ENCODE peak calls at places on chromosome 16, in four cellular contexts. X is HT-29; F is ELR; J is stimulated activated CD4-positive, alpha-beta T cell treated with anti-CD3 and anti-CD28 coated beads, Interleukin-1b, Interleukin-23, amount 100 ng/mL, for 1 hour. E is an unnamed sample.

GRCh38 chr16:30793508-30794069 is 6.6 kb upstream of the ZNF629 start:
- DNase-seq in F (no peak), J (no peak), X (no peak), E (no peak)

GRCh38 chr16:56189990-56190902 is 1.0 kb upstream of the GNAO1 start:
- DNase-seq in J (no peak), X (no peak), F (no peak), E (no peak)

GRCh38 chr16:22813946-22814325 is at the start of gene HS3ST2:
- DNase-seq in X (no peak), J (no peak), F (no peak), E (peak; percentile 9)

GRCh38 chr16:21184834-21185233 is 26.4 kb downstream of the LDAF1 start:
- DNase-seq in X (no peak), J (no peak), F (peak; percentile 27), E (no peak)

GRCh38 chr16:89119661-89120141 is 26.0 kb downstream of the ACSF3 start:
- DNase-seq in J (no peak), X (no peak), F (no peak), E (no peak)

GRCh38 chr16:88508868-88509748 is 56.0 kb downstream of the ZFPM1 start:
- DNase-seq in X (peak; percentile 24), F (no peak), J (no peak), E (peak; percentile 49)

GRCh38 chr16:75506567-75506966 is 11.3 kb upstream of the CHST6 start:
- DNase-seq in F (peak; percentile 90), X (no peak), J (no peak), E (no peak)

GRCh38 chr16:53912155-53912554 is 208.2 kb downstream of the FTO start:
- DNase-seq in X (no peak), J (no peak), F (no peak), E (no peak)

GRCh38 chr16:58829096-58829495 is 95.0 kb upstream of the GOT2 start:
- DNase-seq in F (no peak), X (no peak), J (no peak), E (no peak)

GRCh38 chr16:23943604-23944003 is 107.8 kb downstream of the PRKCB start:
- DNase-seq in X (no peak), J (no peak), F (no peak), E (no peak)

GRCh38 chr16:72995151-72995881 is 52.6 kb downstream of the ZFHX3 start:
- DNase-seq in F (peak; percentile 24), X (peak; percentile 26), J (no peak), E (no peak)

GRCh38 chr16:15055141-15056053 is 477 bp downstream of the NTAN1 start:
- DNase-seq in J (no peak), X (no peak), F (peak; percentile 63), E (peak; percentile 61)

GRCh38 chr16:10518479-10519041 is 61.8 kb downstream of the EMP2 start:
- DNase-seq in X (no peak), J (no peak), F (no peak), E (no peak)

GRCh38 chr16:71626018-71626857 is at the start of gene MARVELD3:
- DNase-seq in F (no peak), X (peak; percentile 95), J (no peak), E (peak; percentile 68)

GRCh38 chr16:1078579-1079021 is 6.1 kb downstream of the SSTR5 start:
- DNase-seq in F (peak; percentile 25), X (peak; percentile 84), J (no peak), E (peak; percentile 69)

GRCh38 chr16:12002447-12003006 is 26.0 kb downstream of the SNX29 start:
- DNase-seq in F (peak; percentile 39), J (no peak), X (no peak), E (peak; percentile 84)

GRCh38 chr16:3971261-3971660 is 90.7 kb upstream of the CREBBP start:
- DNase-seq in F (peak; percentile 89), J (no peak), X (no peak), E (no peak)

GRCh38 chr16:72744064-72744793 is 303.7 kb downstream of the ZFHX3 start:
- DNase-seq in J (no peak), F (no peak), X (no peak), E (no peak)

GRCh38 chr16:54936979-54937672 is 6.5 kb downstream of the IRX5 start:
- DNase-seq in F (peak; percentile 14), J (no peak), X (peak; percentile 42), E (no peak)

GRCh38 chr16:66524601-66525164 is 25.2 kb downstream of the TK2 start:
- DNase-seq in J (no peak), F (peak; percentile 20), X (no peak), E (no peak)

GRCh38 chr16:28189237-28189636 is 22.5 kb downstream of the XPO6 start:
- DNase-seq in F (peak; percentile 63), J (no peak), X (no peak), E (no peak)

GRCh38 chr16:31108035-31108793 is at the start of gene BCKDK:
- DNase-seq in J (peak; percentile 52), X (peak; percentile 47), F (peak; percentile 80), E (peak; percentile 55)

GRCh38 chr16:63789603-63790002 is 1332.3 kb downstream of the CDH11 start:
- DNase-seq in F (no peak), J (no peak), X (peak; percentile 37), E (no peak)

GRCh38 chr16:26889751-26890150 is 177.0 kb upstream of the C16orf82 start:
- DNase-seq in J (no peak), X (no peak), F (no peak), E (no peak)

GRCh38 chr16:88634141-88634993 is 4.0 kb upstream of the IL17C start:
- DNase-seq in F (peak; percentile 70), J (no peak), X (peak; percentile 43), E (no peak)

GRCh38 chr16:62041401-62041800 is 5.2 kb upstream of the CDH8 start:
- DNase-seq in X (peak; percentile 45), J (no peak), F (peak; percentile 21), E (peak; percentile 36)

GRCh38 chr16:84462296-84463210 is 41.9 kb downstream of the MEAK7 start:
- DNase-seq in X (no peak), J (no peak), F (no peak), E (no peak)

GRCh38 chr16:10752843-10753523 is 9.3 kb downstream of the NUBP1 start:
- DNase-seq in F (no peak), X (no peak), J (no peak), E (peak; percentile 32)

GRCh38 chr16:90031186-90031930 is 12.1 kb upstream of the DBNDD1 start:
- DNase-seq in J (no peak), X (no peak), F (peak; percentile 43), E (no peak)

GRCh38 chr16:16052916-16053315 is 103.5 kb downstream of the ABCC1 start:
- DNase-seq in X (no peak), J (no peak), F (peak; percentile 60), E (no peak)

GRCh38 chr16:52805559-52806168 is 247.0 kb downstream of the CHD9NB start:
- DNase-seq in J (no peak), F (no peak), X (no peak), E (no peak)

GRCh38 chr16:58027341-58028167 is 2.0 kb downstream of the MMP15 start:
- DNase-seq in X (peak; percentile 73), J (no peak), F (peak; percentile 37), E (peak; percentile 40)

GRCh38 chr16:80824623-80825364 is 20.4 kb upstream of the CDYL2 start:
- DNase-seq in J (peak; percentile 17), X (peak; percentile 72), F (peak; percentile 70), E (no peak)

GRCh38 chr16:35533683-35534082 is 2074.3 kb downstream of the TP53TG3F start:
- DNase-seq in F (peak; percentile 0), J (no peak), X (no peak), E (no peak)

GRCh38 chr16:67514382-67514828 is 14.2 kb upstream of the RIPOR1 start:
- DNase-seq in X (peak; percentile 88), F (peak; percentile 93), J (peak; percentile 57), E (peak; percentile 73)

GRCh38 chr16:1933097-1933661 is 9.8 kb downstream of the MSRB1 start:
- DNase-seq in F (no peak), X (no peak), J (no peak), E (no peak)